ENCODE peak calls at places on chromosomes 4 and X, in six cellular contexts. P is A549, R is uterus, G is astrocyte, C is stomach, D is bronchial epithelial cell. U is an unnamed sample.

GRCh38 chr4:139921551-139922184 is 232.3 kb downstream of the MAML3 start:
- DNase-seq in P (no peak), R (no peak), G (no peak), C (peak; percentile 83), D (peak; percentile 28), U (no peak)

GRCh38 chr4:10162341-10163000 is 45.9 kb upstream of the WDR1 start:
- DNase-seq in P (no peak), R (no peak), G (no peak), C (peak; percentile 67), D (no peak), U (no peak)

GRCh38 chr4:19248023-19248422 is 1003.7 kb upstream of the SLIT2 start:
- DNase-seq in P (no peak), R (no peak), G (no peak), C (no peak), D (no peak), U (no peak)

GRCh38 chrX:139639253-139639652 is 68.7 kb downstream of the MCF2 start:
- DNase-seq in P (no peak), R (no peak), G (no peak), C (no peak), D (no peak), U (no peak)

GRCh38 chrX:133448512-133449076 is 33.3 kb upstream of the GPC4 start:
- DNase-seq in P (no peak), R (no peak), G (peak; percentile 47), C (no peak), D (peak; percentile 50), U (no peak)

GRCh38 chrX:45824471-45824870 is 623.8 kb upstream of the DIPK2B start:
- DNase-seq in P (peak; percentile 73), R (peak; percentile 72), G (peak; percentile 95), C (no peak), D (peak; percentile 95), U (peak; percentile 93)

GRCh38 chrX:139204903-139205667 is 325.5 kb upstream of the F9 start:
- DNase-seq in P (peak; percentile 15), R (peak; percentile 21), G (peak; percentile 29), C (peak; percentile 73), D (no peak), U (no peak)

GRCh38 chr4:32000846-32001488 is 1280.8 kb downstream of the PCDH7 start:
- DNase-seq in P (no peak), R (no peak), G (no peak), C (no peak), D (no peak), U (no peak)

GRCh38 chr4:74414149-74414809 is 30.7 kb upstream of the AREG start:
- DNase-seq in P (no peak), R (no peak), G (no peak), C (no peak), D (peak; percentile 51), U (no peak)

GRCh38 chr4:143488684-143489083 is 24.8 kb upstream of the SMARCA5 start:
- DNase-seq in P (no peak), R (no peak), G (no peak), C (no peak), D (peak; percentile 11), U (no peak)

GRCh38 chr4:140249351-140249750 is 95.4 kb upstream of the MAML3 start:
- DNase-seq in P (no peak), R (no peak), G (peak; percentile 32), C (no peak), D (no peak), U (peak; percentile 69)

GRCh38 chr4:185742766-185743165 is 69.2 kb downstream of the SORBS2 start:
- DNase-seq in P (no peak), R (no peak), G (peak; percentile 51), C (no peak), D (peak; percentile 56), U (no peak)

GRCh38 chrX:131910565-131910964 is 112.5 kb upstream of the STK26 start:
- DNase-seq in P (no peak), R (no peak), G (no peak), C (no peak), D (no peak), U (no peak)

GRCh38 chrX:44012484-44013096 is 39.4 kb upstream of the NDP start:
- DNase-seq in P (peak; percentile 31), R (no peak), G (peak; percentile 82), C (peak; percentile 29), D (peak; percentile 91), U (peak; percentile 61)

GRCh38 chr4:79855081-79855480 is 217.9 kb downstream of the ANTXR2 start:
- DNase-seq in P (no peak), R (no peak), G (no peak), C (no peak), D (no peak), U (no peak)

GRCh38 chr4:142366821-142367220 is 479.3 kb downstream of the INPP4B start:
- DNase-seq in P (no peak), R (no peak), G (no peak), C (no peak), D (no peak), U (no peak)

GRCh38 chrX:115709039-115709438 is 148.1 kb downstream of the PLS3 start:
- DNase-seq in P (no peak), R (no peak), G (no peak), C (no peak), D (peak; percentile 66), U (no peak)

GRCh38 chr4:42488554-42488953 is 91.3 kb downstream of the SHISA3 start:
- DNase-seq in P (no peak), R (no peak), G (no peak), C (no peak), D (no peak), U (no peak)

GRCh38 chr4:42487230-42487629 is 89.9 kb downstream of the SHISA3 start:
- DNase-seq in P (no peak), R (no peak), G (no peak), C (no peak), D (peak; percentile 72), U (no peak)

GRCh38 chr4:42489095-42489494 is 91.8 kb downstream of the SHISA3 start:
- DNase-seq in P (no peak), R (no peak), G (no peak), C (no peak), D (no peak), U (no peak)

GRCh38 chr4:42490015-42490414 is 92.7 kb downstream of the SHISA3 start:
- DNase-seq in P (no peak), R (no peak), G (no peak), C (no peak), D (no peak), U (no peak)

GRCh38 chr4:42488114-42488513 is 90.8 kb downstream of the SHISA3 start:
- DNase-seq in P (no peak), R (no peak), G (no peak), C (no peak), D (no peak), U (no peak)
- H3K4me3 ChIP-seq in P (no peak overlapping the region), R (no peak overlapping the region), G (no peak overlapping the region), C (no peak overlapping the region), D (no peak overlapping the region), U (no peak overlapping the region)

DNA sequence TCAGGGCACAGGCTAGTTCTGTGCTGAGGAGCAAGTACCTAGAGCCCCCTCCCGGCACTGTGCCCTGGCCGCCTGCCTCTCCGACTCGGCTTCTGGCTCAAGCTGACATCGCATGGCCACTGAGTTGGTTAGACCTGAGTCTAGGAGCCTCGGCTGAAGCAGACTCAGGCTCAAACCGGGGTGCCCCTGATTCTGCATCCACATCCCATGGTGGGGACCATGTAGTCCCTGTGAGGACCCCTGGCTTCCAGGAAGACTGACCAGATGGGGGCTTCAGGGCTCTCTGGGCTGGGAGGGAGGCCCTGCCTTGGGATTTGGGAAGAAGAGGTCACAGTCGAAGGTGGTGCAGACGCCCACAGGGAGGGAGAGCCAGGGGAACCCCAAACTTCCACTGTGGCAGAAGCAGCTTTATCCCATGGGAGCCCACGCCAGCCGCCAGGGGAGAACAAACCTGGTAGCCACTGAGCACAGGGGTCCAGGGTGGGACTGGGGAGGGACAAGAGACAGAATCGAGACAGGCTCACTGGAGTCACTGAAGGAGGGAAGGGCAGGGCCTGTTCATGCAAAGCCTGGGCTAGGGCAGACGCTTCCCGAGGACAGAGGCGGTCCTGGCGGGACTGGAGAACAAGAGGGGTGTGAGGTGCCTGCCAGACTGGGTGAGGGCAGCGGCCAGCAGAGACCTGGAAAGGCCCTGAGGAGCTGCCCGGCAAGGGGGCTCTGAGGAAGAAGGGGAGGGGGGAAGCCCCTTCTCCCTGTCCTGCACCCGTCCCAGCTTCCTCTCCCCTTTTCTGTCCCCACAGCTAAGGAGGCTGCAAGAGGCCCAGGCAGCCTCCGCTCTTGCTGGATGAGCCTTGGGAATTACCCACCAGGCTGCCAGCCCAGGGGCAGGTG is 1.1 kb downstream of the PDE6B start:
- DNase-seq in P (no peak), R (no peak), G (no peak), C (no peak), D (no peak), U (no peak)
- TF ChIP-seq CTCF in P (no peak), R (no peak), G (no peak), C (no peak), D (no peak), U (no peak)

DNA sequence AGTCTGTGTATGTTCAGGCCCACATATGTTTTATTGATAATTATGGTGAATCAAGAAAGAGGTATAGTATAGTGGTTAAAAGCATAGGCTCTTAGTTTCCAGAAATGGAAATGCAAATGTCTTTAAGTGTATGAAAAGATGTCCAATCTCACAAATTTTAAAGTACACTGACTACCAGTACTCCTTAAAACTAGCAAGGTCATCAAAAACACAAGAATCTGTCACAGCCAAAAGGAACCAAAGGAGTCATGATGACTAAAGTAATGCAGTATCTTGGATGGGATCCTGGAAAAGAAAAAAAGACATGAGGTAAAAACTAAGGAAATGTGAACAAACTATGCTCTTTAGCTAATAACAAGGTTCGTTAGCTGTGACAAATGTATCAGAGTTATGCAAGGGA is 659 bp upstream of the RBM41 start:
- DNase-seq in P (no peak), R (no peak), G (no peak), C (no peak), D (peak; percentile 1), U (no peak)
- H3K4me3 ChIP-seq in P (no peak overlapping the region), R (peak overlapping the region; percentile 37), G (no peak overlapping the region), C (peak overlapping the region; percentile 61), D (no peak overlapping the region), U (no peak overlapping the region)

GRCh38 chr4:38067499-38067898 is 107.3 kb downstream of the PTTG2 start:
- DNase-seq in P (no peak), R (no peak), G (no peak), C (no peak), D (no peak), U (no peak)
- TF ChIP-seq CTCF in P (no peak), R (no peak), G (no peak), C (no peak), D (no peak), U (no peak)

DNA sequence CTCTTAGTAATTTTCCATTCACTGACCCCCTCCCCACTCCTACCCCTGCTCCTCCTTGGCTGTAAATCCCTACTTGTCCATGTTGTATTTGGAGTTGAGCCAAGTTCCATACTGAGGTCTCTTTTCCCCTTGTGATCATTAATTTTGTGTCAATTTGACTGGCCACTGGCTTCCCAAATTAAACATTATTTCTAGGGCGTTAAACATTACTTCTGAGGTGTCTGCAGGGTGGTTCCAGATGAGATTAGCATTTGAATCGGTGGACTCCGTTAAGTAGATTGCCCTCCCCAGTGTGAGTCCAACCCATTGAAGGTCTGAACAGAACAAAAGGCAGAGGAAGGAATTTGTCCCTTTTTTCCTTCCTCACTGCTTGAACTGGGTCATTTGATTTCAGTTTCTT is 25.7 kb downstream of the SLC39A8 start:
- DNase-seq in P (no peak), R (no peak), G (no peak), C (no peak), D (no peak), U (no peak)
- H3K4me3 ChIP-seq in P (no peak overlapping the region), R (no peak overlapping the region), G (no peak overlapping the region), C (no peak overlapping the region), D (no peak overlapping the region), U (no peak overlapping the region)

GRCh38 chr4:926538-926937 is 5.6 kb downstream of the GAK start:
- DNase-seq in P (peak; percentile 55), R (no peak), G (no peak), C (peak; percentile 62), D (peak; percentile 11), U (peak; percentile 30)
- TF ChIP-seq CTCF in P (peak; percentile 21), R (peak; percentile 13), G (peak; percentile 18), C (peak; percentile 29), D (peak; percentile 73), U (peak; percentile 49)

U was measured in fibroblast of pulmonary artery.